ENCODE peak calls at places on chromosome 7, in four cellular contexts. One of them, this sample, is unnamed.

GRCh38 chr7:140383954-140384713 is 14.2 kb downstream of the SLC37A3 start:
- DNase-seq in HL-60: no peak
- DNase-seq in K562: no peak
- DNase-seq in GM12878: no peak
- DNase-seq in this sample: no peak

GRCh38 chr7:20320786-20321185 is 9.9 kb upstream of the ITGB8 start:
- DNase-seq in HL-60: no peak
- DNase-seq in K562: no peak
- DNase-seq in GM12878: no peak
- DNase-seq in this sample: no peak

GRCh38 chr7:66202380-66202779 is 2.8 kb upstream of the TPST1 start:
- DNase-seq in HL-60: no peak
- DNase-seq in K562: no peak
- DNase-seq in GM12878: no peak
- DNase-seq in this sample: no peak

GRCh38 chr7:23474098-23474828 is 4.0 kb upstream of the IGF2BP3 start:
- DNase-seq in HL-60: peak
- DNase-seq in K562: peak
- DNase-seq in GM12878: peak
- DNase-seq in this sample: peak

GRCh38 chr7:681551-682307 is 44.8 kb upstream of the DNAAF5 start:
- DNase-seq in HL-60: no peak
- DNase-seq in K562: no peak
- DNase-seq in GM12878: no peak
- DNase-seq in this sample: no peak

GRCh38 chr7:45924283-45924682 is 3.2 kb upstream of the IGFBP3 start:
- DNase-seq in HL-60: no peak
- DNase-seq in K562: no peak
- DNase-seq in GM12878: no peak
- DNase-seq in this sample: no peak

GRCh38 chr7:121116399-121116798 is 127.9 kb downstream of the CPED1 start:
- DNase-seq in HL-60: no peak
- DNase-seq in K562: no peak
- DNase-seq in GM12878: no peak
- DNase-seq in this sample: no peak

GRCh38 chr7:101155303-101155702 is 1.0 kb downstream of the AP1S1 start:
- DNase-seq in HL-60: no peak
- DNase-seq in K562: no peak
- DNase-seq in GM12878: no peak
- DNase-seq in this sample: no peak

GRCh38 chr7:1262441-1262840 is 29.8 kb downstream of the UNCX start:
- DNase-seq in HL-60: no peak
- DNase-seq in K562: no peak
- DNase-seq in GM12878: no peak
- DNase-seq in this sample: no peak

GRCh38 chr7:31939076-31939475 is 131.1 kb downstream of the PDE1C start:
- DNase-seq in HL-60: no peak
- DNase-seq in K562: no peak
- DNase-seq in GM12878: no peak
- DNase-seq in this sample: no peak

GRCh38 chr7:513521-514166 is 6.0 kb downstream of the PDGFA start:
- DNase-seq in HL-60: no peak
- DNase-seq in K562: no peak
- DNase-seq in GM12878: no peak
- DNase-seq in this sample: no peak

GRCh38 chr7:47721670-47722069 is 139.8 kb upstream of the TNS3 start:
- DNase-seq in HL-60: no peak
- DNase-seq in K562: peak
- DNase-seq in GM12878: no peak
- DNase-seq in this sample: no peak

GRCh38 chr7:140564643-140565042 is 76.0 kb downstream of the DENND2A start:
- DNase-seq in HL-60: no peak
- DNase-seq in K562: no peak
- DNase-seq in GM12878: no peak
- DNase-seq in this sample: no peak

GRCh38 chr7:29342761-29343160 is 148.2 kb downstream of the CHN2 start:
- DNase-seq in HL-60: no peak
- DNase-seq in K562: no peak
- DNase-seq in GM12878: no peak
- DNase-seq in this sample: no peak

GRCh38 chr7:121499526-121500123 is 103.5 kb upstream of the FAM3C start:
- DNase-seq in HL-60: no peak
- DNase-seq in K562: no peak
- DNase-seq in GM12878: no peak
- DNase-seq in this sample: no peak

GRCh38 chr7:80950550-80950967 is 31.7 kb upstream of the SEMA3C start:
- DNase-seq in HL-60: no peak
- DNase-seq in K562: no peak
- DNase-seq in GM12878: no peak
- DNase-seq in this sample: no peak

GRCh38 chr7:101555269-101555920 is 73.7 kb downstream of the MYL10 start:
- DNase-seq in HL-60: no peak
- DNase-seq in K562: no peak
- DNase-seq in GM12878: no peak
- DNase-seq in this sample: no peak

GRCh38 chr7:112594397-112594796 is 113.6 kb downstream of the LSMEM1 start:
- DNase-seq in HL-60: no peak
- DNase-seq in K562: no peak
- DNase-seq in GM12878: no peak
- DNase-seq in this sample: no peak

GRCh38 chr7:112592565-112592964 is 111.8 kb downstream of the LSMEM1 start:
- DNase-seq in HL-60: no peak
- DNase-seq in K562: no peak
- DNase-seq in GM12878: no peak
- DNase-seq in this sample: no peak

GRCh38 chr7:112596981-112597380 is 116.2 kb downstream of the LSMEM1 start:
- DNase-seq in HL-60: no peak
- DNase-seq in K562: no peak
- DNase-seq in GM12878: no peak
- DNase-seq in this sample: no peak

GRCh38 chr7:112596260-112596659 is 115.5 kb downstream of the LSMEM1 start:
- DNase-seq in HL-60: no peak
- DNase-seq in K562: no peak
- DNase-seq in GM12878: no peak
- DNase-seq in this sample: no peak
- TF ChIP-seq POLR2AphosphoS5 in HL-60: no peak
- TF ChIP-seq POLR2AphosphoS5 in K562: no peak
- TF ChIP-seq POLR2AphosphoS5 in GM12878: no peak
- TF ChIP-seq POLR2AphosphoS5 in this sample: no peak

DNA sequence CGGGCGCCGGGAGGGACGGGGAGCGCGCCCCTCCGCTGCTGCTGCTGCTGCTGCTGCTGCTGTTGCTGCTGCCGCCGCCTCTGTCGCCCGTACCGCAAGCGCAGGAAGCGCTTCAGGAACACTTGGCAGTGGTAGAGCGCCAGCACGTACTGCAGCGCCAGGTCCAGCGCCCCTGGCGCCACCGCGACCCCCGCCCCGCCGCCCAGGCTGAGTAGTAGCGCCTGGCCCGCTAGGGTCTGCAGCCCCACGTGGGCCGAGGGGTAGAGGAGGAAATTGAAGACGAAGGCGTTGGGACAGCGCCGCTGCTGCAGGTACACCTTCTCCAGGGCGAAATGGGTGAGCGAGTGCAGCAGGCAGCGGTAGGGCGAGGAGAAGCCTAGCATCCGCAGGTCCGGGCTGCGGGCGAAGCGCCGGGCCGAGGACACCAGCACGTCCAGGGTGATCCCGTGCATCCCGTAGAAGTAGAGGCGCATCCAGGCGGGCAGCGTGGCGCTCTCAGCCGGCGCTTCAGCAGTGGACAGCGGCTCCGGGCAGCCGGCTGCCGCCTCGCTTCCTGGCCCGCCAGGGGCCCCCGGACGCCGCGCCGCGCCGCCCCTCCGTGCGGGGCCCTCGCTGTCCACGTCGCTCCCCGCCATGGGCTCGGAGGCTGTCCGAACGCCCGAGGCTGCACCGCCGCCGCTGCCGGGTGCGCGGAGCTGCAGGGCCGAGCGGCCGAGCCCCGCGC is at the start of gene TMEM229A:
- DNase-seq in HL-60: no peak
- DNase-seq in K562: no peak
- DNase-seq in GM12878: no peak
- DNase-seq in this sample: peak
- TF ChIP-seq SPI1 in HL-60: no peak
- TF ChIP-seq SPI1 in K562: no peak
- TF ChIP-seq SPI1 in GM12878: no peak
- TF ChIP-seq SPI1 in this sample: no peak

DNA sequence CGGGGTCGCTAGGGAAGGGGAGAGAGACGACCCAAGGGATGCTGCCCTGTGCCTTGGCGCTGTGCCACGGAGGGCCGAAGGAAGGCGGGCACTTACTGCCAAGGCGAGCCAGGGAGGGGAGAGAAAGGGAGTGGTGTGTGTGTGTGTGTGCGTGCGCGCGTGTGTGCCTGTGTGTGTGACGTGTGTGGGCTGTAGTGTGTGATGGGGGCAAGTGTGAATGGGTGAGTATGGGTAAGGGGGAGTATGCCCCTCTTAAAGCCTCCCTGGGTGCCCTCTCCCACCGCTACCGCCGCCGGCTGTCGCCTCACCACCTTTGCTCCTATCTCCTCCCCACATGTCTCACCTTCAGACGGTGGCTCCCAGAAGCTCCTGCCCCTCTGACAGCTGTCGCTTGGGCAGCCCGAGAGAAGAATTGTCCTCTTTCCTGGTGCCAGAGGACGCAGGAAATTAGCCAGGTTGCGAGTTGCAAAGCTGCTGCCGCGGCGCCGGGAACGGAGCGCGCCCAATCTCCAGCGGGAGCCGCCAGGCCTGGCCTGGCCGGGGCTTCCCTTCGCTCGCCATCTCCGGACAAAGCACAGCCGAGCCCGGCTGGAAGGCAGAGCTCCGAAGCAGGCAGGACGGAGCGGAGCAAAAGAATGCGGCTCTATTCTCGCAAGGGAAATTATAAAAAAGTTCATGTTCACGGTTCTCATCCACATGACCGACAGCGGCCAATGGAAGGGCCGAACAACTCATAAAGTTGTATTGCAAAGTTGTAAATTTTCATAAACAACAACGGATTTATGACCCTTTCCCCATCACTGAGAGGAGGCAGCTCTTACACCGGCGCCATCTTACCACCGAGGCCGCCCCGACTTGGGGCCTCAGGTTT is at the start of gene HOXA3:
- DNase-seq in HL-60: no peak
- DNase-seq in K562: no peak
- DNase-seq in GM12878: no peak
- DNase-seq in this sample: no peak
- TF ChIP-seq POLR2AphosphoS5 in HL-60: no peak
- TF ChIP-seq POLR2AphosphoS5 in K562: no peak
- TF ChIP-seq POLR2AphosphoS5 in GM12878: no peak
- TF ChIP-seq POLR2AphosphoS5 in this sample: no peak

DNA sequence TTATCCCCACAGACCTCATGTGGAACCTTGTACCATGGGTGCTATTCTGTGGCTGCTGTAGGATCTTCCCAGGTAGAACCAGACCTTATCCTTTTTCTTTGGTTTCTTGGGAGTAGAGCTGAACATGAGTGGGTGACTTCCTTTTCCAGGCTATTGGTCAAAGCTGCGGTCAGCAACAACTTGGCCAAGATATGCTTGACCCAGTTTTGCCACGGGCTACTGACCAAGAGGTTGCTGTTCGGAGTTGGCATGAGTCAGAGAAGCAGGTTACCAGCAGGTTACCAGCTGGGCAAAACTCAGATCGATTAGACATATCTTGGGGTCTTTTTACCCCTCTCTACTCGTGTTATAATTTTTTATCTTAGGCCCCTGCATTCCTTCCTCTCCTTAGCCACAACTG is 36.7 kb upstream of the HDAC9 start:
- DNase-seq in HL-60: no peak
- DNase-seq in K562: no peak
- DNase-seq in GM12878: no peak
- DNase-seq in this sample: no peak
- TF ChIP-seq SPI1 in HL-60: no peak
- TF ChIP-seq SPI1 in K562: no peak
- TF ChIP-seq SPI1 in GM12878: no peak
- TF ChIP-seq SPI1 in this sample: no peak

GRCh38 chr7:128030263-128030998 is 806 bp downstream of the LRRC4 start:
- DNase-seq in HL-60: no peak
- DNase-seq in K562: no peak
- DNase-seq in GM12878: no peak
- DNase-seq in this sample: no peak

GRCh38 chr7:128032605-128033235 is 1.5 kb upstream of the LRRC4 start:
- DNase-seq in HL-60: no peak
- DNase-seq in K562: no peak
- DNase-seq in GM12878: no peak
- DNase-seq in this sample: peak

GRCh38 chr7:128030999-128031681 is at the start of gene LRRC4:
- DNase-seq in HL-60: no peak
- DNase-seq in K562: no peak
- DNase-seq in GM12878: no peak
- DNase-seq in this sample: peak

GRCh38 chr7:128033246-128033645 is 2.0 kb upstream of the LRRC4 start:
- DNase-seq in HL-60: no peak
- DNase-seq in K562: no peak
- DNase-seq in GM12878: no peak
- DNase-seq in this sample: no peak

DNA sequence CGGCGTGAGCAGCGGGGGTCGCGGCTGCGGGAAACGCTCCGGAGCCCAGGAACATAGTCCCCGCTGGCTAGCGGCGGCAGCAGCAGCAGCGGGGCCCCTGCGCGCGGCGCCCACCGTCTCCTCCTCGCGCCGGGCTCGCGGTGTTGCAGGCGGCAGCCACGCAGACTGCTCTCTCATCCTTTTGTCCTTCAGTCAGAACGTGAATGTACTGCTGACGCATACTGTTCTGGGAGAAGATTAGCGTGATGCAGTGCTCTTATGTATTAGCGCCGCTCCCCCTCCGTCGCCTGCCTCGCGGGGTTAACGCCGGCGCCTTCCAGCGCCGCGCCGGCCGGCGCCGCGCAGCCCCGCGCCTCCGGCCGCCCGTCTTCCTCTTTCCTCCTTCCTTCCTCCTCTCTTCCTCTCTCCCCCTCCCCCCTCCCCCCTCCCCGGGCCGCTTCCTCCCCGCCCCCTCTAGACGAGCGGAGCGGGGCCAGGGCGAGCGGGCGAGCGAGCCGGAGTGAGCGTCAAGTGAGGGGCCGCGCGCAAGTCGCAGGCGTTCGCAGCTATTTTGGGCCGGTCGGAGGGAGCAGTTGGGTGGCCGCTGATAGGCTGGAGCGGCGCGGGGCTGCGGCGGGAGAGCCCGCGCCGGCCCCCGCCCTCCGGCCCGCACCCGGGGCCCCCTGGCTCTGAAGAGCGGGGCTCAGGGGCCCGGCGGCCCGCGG is 816 bp upstream of the LRRC4 start:
- DNase-seq in HL-60: no peak
- DNase-seq in K562: no peak
- DNase-seq in GM12878: no peak
- DNase-seq in this sample: peak
- TF ChIP-seq POLR2AphosphoS5 in HL-60: no peak
- TF ChIP-seq POLR2AphosphoS5 in K562: no peak
- TF ChIP-seq POLR2AphosphoS5 in GM12878: no peak
- TF ChIP-seq POLR2AphosphoS5 in this sample: no peak

GRCh38 chr7:115297651-115298050 is 375.8 kb downstream of the MDFIC start:
- DNase-seq in HL-60: no peak
- DNase-seq in K562: no peak
- DNase-seq in GM12878: no peak
- DNase-seq in this sample: no peak
- TF ChIP-seq SPI1 in HL-60: no peak
- TF ChIP-seq SPI1 in K562: no peak
- TF ChIP-seq SPI1 in GM12878: no peak
- TF ChIP-seq SPI1 in this sample: no peak

GRCh38 chr7:134891262-134892001 is 94.9 kb upstream of the AGBL3 start:
- DNase-seq in HL-60: no peak
- DNase-seq in K562: peak
- DNase-seq in GM12878: no peak
- DNase-seq in this sample: no peak
- TF ChIP-seq POLR2AphosphoS5 in HL-60: no peak
- TF ChIP-seq POLR2AphosphoS5 in K562: no peak
- TF ChIP-seq POLR2AphosphoS5 in GM12878: no peak
- TF ChIP-seq POLR2AphosphoS5 in this sample: no peak

This sample was measured in GM12891.